ENCODE peak calls at places on chromosome 2, in six cellular contexts. S is GM12864, Y is AG04450, I is GM20000, L is suprapubic skin, A is progenitor cell of endocrine pancreas. N is an unnamed sample.

GRCh38 chr2:195486987-195487644 is 169.9 kb upstream of the SLC39A10 start:
- DNase-seq in I (no peak), Y (peak), S (no peak), A (no peak), L (no peak), N (no peak)

GRCh38 chr2:236679906-236680305 is 110.3 kb downstream of the ACKR3 start:
- DNase-seq in A (no peak), S (no peak), I (no peak), Y (no peak), L (no peak), N (peak)

GRCh38 chr2:231617059-231617926 is 24.6 kb downstream of the TEX44 start:
- DNase-seq in I (no peak), Y (no peak), A (no peak), L (no peak), S (no peak), N (no peak)

GRCh38 chr2:229342376-229342775 is 71.3 kb upstream of the PID1 start:
- DNase-seq in A (peak), L (no peak), I (no peak), Y (no peak), S (no peak), N (no peak)

GRCh38 chr2:35548171-35548570 is 807.4 kb upstream of the CRIM1 start:
- DNase-seq in I (no peak), A (no peak), L (no peak), S (no peak), Y (no peak), N (no peak)

GRCh38 chr2:35294636-35295263 is 1060.8 kb upstream of the CRIM1 start:
- DNase-seq in I (no peak), L (no peak), Y (no peak), A (no peak), S (no peak), N (no peak)

GRCh38 chr2:47898089-47898731 is 8.1 kb downstream of the FBXO11 start:
- DNase-seq in Y (no peak), A (no peak), I (peak), S (no peak), L (no peak), N (no peak)

GRCh38 chr2:98910349-98911125 is 25.5 kb downstream of the CRACDL start:
- DNase-seq in A (no peak), L (no peak), I (no peak), S (no peak), Y (no peak), N (no peak)

GRCh38 chr2:226076529-226076928 is 677.0 kb downstream of the NYAP2 start:
- DNase-seq in A (no peak), S (no peak), Y (no peak), I (no peak), L (no peak), N (no peak)

GRCh38 chr2:21175895-21176646 is 52.3 kb downstream of the TDRD15 start:
- DNase-seq in Y (no peak), A (no peak), I (no peak), S (no peak), L (no peak), N (no peak)

GRCh38 chr2:96535331-96535730 is 1.2 kb upstream of the ARID5A start:
- DNase-seq in I (no peak), Y (no peak), A (no peak), S (no peak), L (no peak), N (no peak)

GRCh38 chr2:46922049-46922448 is 6.4 kb upstream of the MCFD2 start:
- DNase-seq in Y (no peak), A (no peak), S (no peak), I (no peak), L (no peak), N (no peak)

GRCh38 chr2:144183744-144184143 is 336.2 kb downstream of the ZEB2 start:
- DNase-seq in S (peak), I (peak), L (no peak), Y (no peak), A (no peak), N (peak)

GRCh38 chr2:211093743-211094303 is 537.4 kb downstream of the CPS1 start:
- DNase-seq in L (no peak), I (no peak), A (no peak), S (no peak), Y (no peak), N (no peak)

GRCh38 chr2:172204309-172204708 is 101.6 kb upstream of the DLX2 start:
- DNase-seq in A (no peak), S (no peak), L (no peak), I (no peak), Y (no peak), N (no peak)

GRCh38 chr2:218962859-218963492 is 3.5 kb downstream of the CDK5R2 start:
- DNase-seq in L (no peak), A (peak), S (no peak), I (peak), Y (no peak), N (no peak)

GRCh38 chr2:15974203-15974452 is 33.8 kb downstream of the MYCN start:
- DNase-seq in S (no peak), A (no peak), L (no peak), I (no peak), Y (no peak), N (no peak)

GRCh38 chr2:195768454-195768853 is 111.4 kb downstream of the SLC39A10 start:
- DNase-seq in S (no peak), A (no peak), L (no peak), Y (no peak), I (no peak), N (no peak)

GRCh38 chr2:67540962-67541361 is 143.8 kb downstream of the ETAA1 start:
- DNase-seq in I (no peak), S (no peak), L (no peak), Y (no peak), A (no peak), N (no peak)

GRCh38 chr2:15734871-15735737 is 143.4 kb downstream of the DDX1 start:
- DNase-seq in S (no peak), L (no peak), Y (no peak), A (no peak), I (no peak), N (no peak)

GRCh38 chr2:12921321-12921720 is 204.6 kb downstream of the TRIB2 start:
- DNase-seq in I (no peak), S (no peak), L (no peak), Y (no peak), A (no peak), N (no peak)

GRCh38 chr2:72007402-72007801 is 140.3 kb downstream of the CYP26B1 start:
- DNase-seq in Y (no peak), A (no peak), S (no peak), I (no peak), L (peak), N (no peak)

DNA sequence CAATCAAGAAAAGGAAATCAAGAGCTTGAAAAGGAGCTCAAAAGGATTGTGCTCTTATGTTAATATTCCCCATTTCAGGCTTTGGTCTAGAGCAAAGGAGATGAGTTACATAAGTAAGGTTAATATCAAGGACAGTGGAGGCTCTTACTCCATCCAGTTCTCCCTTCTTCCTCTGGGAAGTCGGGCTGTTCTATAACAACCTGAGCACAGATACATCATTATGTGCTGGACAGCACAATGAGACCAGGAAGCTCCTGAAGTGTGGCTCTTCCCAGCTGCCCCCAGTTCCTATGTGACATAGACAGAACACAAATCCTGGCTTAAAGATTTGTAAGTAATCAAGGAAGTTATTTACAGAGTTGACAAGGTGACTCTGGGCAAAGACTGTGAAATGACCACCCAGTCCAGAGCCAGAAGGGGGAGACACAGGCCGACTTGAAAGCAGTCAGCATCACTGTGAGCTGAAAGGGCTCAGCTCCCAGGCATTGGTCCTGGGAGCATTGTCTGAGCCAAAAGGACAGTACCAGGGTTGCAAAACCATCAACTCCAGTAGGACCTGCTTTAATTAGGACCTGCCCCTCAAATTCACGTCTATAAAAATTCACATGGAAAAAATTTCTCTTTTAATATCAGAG is 917.6 kb upstream of the ACVR2A start:
- DNase-seq in I (peak), L (peak), S (no peak), A (peak), Y (no peak), N (peak)
- TF ChIP-seq CTCF in I (no peak), L (peak), S (peak), A (peak), Y (peak), N (peak)

DNA sequence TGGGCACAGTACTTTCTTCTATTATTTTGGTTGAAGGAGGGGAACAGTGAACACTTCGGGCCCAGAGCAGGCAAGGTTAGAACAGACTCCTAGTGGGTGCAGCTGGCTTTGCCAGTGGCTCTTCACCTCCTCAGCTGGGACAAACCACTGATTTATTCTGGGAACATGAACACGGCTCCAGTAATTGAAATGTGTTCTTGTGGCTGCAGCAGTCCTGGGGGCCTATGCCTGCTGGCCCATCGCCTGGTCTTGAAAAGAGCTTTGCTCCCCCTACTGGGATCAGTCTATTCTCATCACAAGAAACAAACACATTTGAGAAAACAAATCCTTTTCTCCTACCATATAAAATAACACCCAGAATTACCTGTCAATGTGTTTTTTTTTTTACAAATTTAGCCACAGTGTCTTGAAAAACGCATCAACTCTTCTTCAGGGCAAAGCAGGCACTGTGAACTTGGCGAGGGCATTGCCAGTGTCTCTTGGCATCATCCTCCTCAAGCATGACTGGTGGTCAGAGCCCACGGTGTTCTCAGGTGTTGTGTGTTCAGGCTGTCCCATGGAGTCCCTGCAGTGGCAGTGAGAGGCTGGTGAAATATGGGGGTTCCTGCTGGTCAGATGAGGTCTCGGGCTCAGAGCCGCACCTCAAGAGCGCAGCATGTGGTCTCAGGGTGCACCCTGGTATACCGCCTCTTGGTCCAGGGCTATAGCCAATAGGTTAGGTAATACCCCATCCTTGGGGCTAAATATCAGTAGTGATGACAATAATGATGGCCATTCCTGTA is 51.3 kb downstream of the RNF144A start:
- DNase-seq in A (no peak), L (no peak), I (no peak), Y (no peak), S (no peak), N (no peak)
- TF ChIP-seq CTCF in A (no peak), L (no peak), I (no peak), Y (no peak), S (no peak), N (no peak)

DNA sequence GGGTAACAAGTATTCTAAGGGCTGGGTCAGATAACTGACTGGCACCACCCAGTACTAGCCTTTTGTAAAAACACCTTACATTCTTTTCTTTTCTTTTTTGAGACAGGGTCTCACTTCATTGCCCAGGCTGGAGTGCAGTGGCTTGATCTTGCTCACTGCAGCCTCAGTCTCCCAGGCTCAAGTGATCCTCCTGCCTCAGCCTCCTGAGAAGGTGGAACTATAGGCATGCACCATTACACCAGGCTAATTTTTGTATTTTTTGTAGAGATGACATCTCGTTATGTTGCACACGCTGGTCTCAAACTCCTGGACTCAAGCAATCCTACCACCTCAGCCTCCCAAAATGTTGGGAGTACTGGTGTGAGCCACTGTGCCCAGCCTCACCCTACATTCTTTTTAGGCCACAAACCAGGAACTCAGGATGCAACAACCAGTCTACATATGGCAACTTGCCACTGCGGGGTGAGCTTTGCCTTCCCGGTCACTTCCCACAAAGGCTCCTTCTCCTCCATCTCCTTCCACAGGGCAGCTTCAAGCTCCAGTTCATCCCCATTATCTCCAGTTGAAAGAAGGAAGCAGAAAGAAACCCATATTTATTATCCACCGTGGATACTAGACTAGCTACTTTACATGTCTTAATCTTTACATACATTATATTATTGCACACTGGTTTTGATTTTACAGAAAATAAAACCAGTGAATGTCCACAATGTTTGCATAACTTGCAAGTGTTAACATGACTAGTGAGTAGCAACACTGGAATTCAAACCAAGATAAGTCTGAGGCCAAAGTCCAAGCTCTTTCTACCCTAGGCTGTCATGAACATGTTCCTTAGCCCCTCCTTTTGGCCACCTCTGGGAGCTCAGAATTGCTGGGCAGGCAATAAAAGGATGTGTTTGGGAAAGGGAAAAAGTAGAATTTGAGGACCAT is 23.7 kb upstream of the AP1S3 start:
- DNase-seq in L (no peak), Y (no peak), I (no peak), A (peak), S (no peak), N (no peak)
- TF ChIP-seq CTCF in L (no peak), Y (no peak), I (no peak), A (peak), S (no peak), N (peak)

DNA sequence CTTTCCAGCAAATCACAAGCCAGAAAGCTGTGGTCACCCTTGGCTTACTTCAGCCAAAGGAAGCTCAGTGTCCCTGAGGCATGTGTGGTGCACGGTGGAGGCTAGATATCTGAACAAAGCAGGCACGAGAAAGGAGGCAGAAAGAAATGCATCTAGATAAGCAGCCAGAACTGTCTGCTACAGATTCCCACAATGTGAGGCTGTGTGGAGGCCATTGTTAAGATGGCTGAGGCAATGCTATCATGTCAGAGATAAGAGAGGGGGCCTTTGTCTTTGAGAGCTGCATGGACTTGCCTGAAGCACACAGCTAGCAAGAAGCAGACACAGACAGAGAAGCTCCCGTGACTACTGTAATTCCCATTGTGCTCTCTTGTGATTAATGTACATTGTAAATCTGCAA is 110.5 kb upstream of the LYPD6 start:
- DNase-seq in S (no peak), Y (no peak), A (no peak), I (no peak), L (no peak), N (no peak)
- TF ChIP-seq CTCF in S (no peak), Y (no peak), A (no peak), I (no peak), L (no peak), N (no peak)

GRCh38 chr2:235054497-235054896 is 102.7 kb downstream of the SH3BP4 start:
- DNase-seq in A (no peak), Y (no peak), S (no peak), I (no peak), L (no peak), N (no peak)
- TF ChIP-seq CTCF in A (no peak), Y (no peak), S (no peak), I (no peak), L (no peak), N (no peak)

GRCh38 chr2:123971564-123972318 is 53.3 kb upstream of the CNTNAP5 start:
- DNase-seq in S (no peak), L (no peak), Y (no peak), A (no peak), I (no peak), N (no peak)

DNA sequence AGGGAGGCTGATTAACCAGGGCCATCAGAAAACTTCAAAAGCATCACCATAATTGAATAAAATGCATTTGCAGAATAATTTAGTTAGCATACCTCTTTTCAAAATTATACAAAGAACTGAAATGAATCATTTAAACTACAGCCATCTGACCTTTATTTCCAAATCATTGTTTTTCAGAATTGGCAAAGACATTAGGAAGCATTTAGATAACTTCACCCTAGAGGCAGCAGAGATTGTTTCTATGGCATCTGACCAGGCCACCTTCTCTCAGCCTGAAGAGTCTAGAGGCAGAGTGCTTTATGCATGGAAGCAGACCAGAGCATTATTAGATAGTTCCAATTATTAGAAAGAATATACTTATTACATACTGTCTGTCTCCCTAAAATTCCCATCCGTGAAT is 48.8 kb upstream of the CNTNAP5 start:
- DNase-seq in A (no peak), I (no peak), S (no peak), Y (no peak), L (no peak), N (no peak)
- TF ChIP-seq CTCF in A (no peak), I (no peak), S (no peak), Y (no peak), L (no peak), N (no peak)

GRCh38 chr2:161354106-161354505 is 45.9 kb downstream of the PSMD14 start:
- DNase-seq in S (no peak), I (no peak), Y (no peak), A (no peak), L (no peak), N (no peak)
- TF ChIP-seq CTCF in S (no peak), I (no peak), Y (no peak), A (no peak), L (no peak), N (no peak)

DNA sequence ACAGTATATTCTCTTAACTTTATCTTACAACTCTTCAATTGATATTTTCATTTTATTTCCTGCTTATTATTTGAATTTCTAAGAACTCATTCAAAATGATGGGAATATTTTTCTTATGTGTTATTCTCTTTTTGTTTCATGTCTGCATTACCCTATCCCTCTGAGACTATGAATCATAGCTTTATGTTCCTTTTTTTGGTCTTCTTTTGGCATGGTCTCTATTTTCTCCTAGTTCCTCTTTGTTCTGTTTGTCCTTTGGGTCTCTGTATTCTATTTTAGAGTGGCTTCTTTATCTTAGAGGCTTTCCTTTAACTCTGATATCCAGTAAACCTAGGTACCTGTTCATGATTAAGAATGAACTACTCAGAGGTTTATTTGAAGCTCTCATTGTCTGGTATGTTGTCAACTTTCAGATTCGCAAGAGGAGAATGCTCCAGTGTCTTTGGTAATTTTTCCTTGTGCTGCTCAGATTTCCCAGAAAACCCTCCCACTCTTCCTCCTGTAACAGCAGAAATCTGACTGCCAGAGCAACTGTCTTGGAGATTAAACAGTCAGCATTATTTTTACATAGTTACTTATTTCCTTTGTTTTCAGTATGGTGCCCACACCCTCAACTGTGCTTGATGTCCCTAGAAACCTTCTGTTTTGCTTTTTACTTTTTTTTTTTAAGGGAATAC is 91.7 kb downstream of the DPP10 start:
- DNase-seq in S (no peak), L (no peak), I (no peak), Y (no peak), A (no peak), N (no peak)
- TF ChIP-seq CTCF in S (no peak), L (no peak), I (no peak), Y (no peak), A (no peak), N (no peak)

DNA sequence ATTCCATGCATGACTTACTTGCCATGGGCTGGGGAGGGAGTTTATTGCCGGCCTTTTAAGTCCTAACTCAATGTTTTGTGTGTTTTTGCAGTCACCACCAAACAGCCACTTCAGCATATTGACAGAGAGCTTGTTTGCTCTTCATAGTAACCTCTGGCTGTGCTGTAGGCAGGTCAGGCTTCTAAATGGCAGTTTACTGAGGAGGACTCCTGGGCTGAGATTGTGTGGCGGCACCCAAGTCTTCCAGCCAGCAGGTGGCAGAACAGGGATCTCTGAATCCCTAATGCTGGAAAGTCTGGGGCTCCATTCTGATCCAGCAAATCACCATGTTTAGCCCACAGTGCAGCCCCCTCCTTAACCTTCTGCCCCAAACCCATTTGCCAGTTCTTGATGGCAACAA is 121.2 kb downstream of the CAPN13 start:
- DNase-seq in L (no peak), S (no peak), I (no peak), Y (no peak), A (no peak), N (no peak)
- TF ChIP-seq CTCF in L (no peak), S (peak), I (peak), Y (peak), A (peak), N (no peak)

GRCh38 chr2:137096693-137097092 is 331.3 kb downstream of the THSD7B start:
- DNase-seq in L (no peak), Y (no peak), I (no peak), S (no peak), A (no peak), N (no peak)
- TF ChIP-seq CTCF in L (no peak), Y (no peak), I (no peak), S (peak), A (peak), N (no peak)